ENCODE peak calls at places on chromosomes 16 and 17, in seven cellular contexts. W is transverse colon, F is K562, J is HCT116, D is sigmoid colon, C is GM23338, T is SK-N-SH. P is an unnamed sample. For H3K4me1, the result is how much of the 10 kb centered on the place peaks cover.

GRCh38 chr17:10616502-10617119 is 40.5 kb downstream of the MYH3 start:
- DNase-seq in W (peak), J (peak), D (peak), C (peak), T (peak), F (peak), P (peak)

GRCh38 chr17:49404371-49404770 is 10.3 kb downstream of the PHB1 start:
- DNase-seq in T (no peak), D (peak), W (no peak), F (no peak), J (no peak), C (no peak), P (no peak)

GRCh38 chr17:45413498-45413923 is 19.2 kb downstream of the ARHGAP27 start:
- DNase-seq in F (no peak), C (no peak), D (peak), J (no peak), W (peak), T (no peak), P (no peak)

GRCh38 chr16:58651965-58652348 is 22.3 kb upstream of the CNOT1 start:
- DNase-seq in C (no peak), D (no peak), W (no peak), J (no peak), T (no peak), F (no peak), P (no peak)

GRCh38 chr16:35746281-35746962 is 2287.0 kb downstream of the TP53TG3F start:
- DNase-seq in T (no peak), J (no peak), D (no peak), C (no peak), W (no peak), F (no peak), P (no peak)

GRCh38 chr16:8683640-8684039 is 9.2 kb downstream of the ABAT start:
- DNase-seq in W (no peak), F (no peak), D (no peak), J (no peak), C (no peak), T (no peak), P (no peak)

GRCh38 chr16:53775821-53776431 is 72.0 kb downstream of the FTO start:
- DNase-seq in F (no peak), T (no peak), J (no peak), W (peak), D (no peak), C (peak), P (no peak)

GRCh38 chr17:64354824-64355535 is 35.7 kb downstream of the PECAM1 start:
- DNase-seq in D (no peak), C (no peak), F (no peak), T (no peak), J (no peak), W (no peak), P (no peak)

GRCh38 chr17:28598799-28599310 is at the start of gene SPAG5:
- DNase-seq in W (peak), F (peak), J (peak), D (peak), T (peak), C (peak), P (peak)

GRCh38 chr17:73533801-73534574 is 110.3 kb downstream of the SDK2 start:
- DNase-seq in F (no peak), T (no peak), W (no peak), C (no peak), J (no peak), D (no peak), P (no peak)

GRCh38 chr16:70675851-70676513 is 9.9 kb downstream of the MTSS2 start:
- DNase-seq in D (peak), C (no peak), T (peak), F (no peak), W (no peak), J (no peak), P (no peak)

GRCh38 chr17:64281962-64282752 is 19.1 kb upstream of the TEX2 start:
- DNase-seq in C (peak), F (peak), D (peak), T (peak), W (peak), J (peak), P (no peak)

GRCh38 chr16:67719778-67720144 is 645 bp upstream of the GFOD2 start:
- DNase-seq in J (no peak), F (peak), C (peak), W (peak), T (peak), D (no peak), P (no peak)

GRCh38 chr16:84175351-84176081 is 11.3 kb downstream of the TAF1C start:
- DNase-seq in F (peak), C (peak), W (peak), D (no peak), T (peak), J (no peak), P (peak)

GRCh38 chr16:26598061-26598460 is 468.7 kb upstream of the C16orf82 start:
- DNase-seq in W (no peak), C (no peak), J (peak), F (peak), D (no peak), T (no peak), P (peak)

GRCh38 chr17:76562734-76563148 is 22.9 kb downstream of the PRCD start:
- DNase-seq in C (no peak), F (peak), T (peak), W (no peak), D (no peak), J (no peak), P (no peak)
- TF ChIP-seq POLR2AphosphoS5 in C (no peak), F (no peak), T (peak), W (no peak), D (no peak), J (no peak), P (peak)

GRCh38 chr17:79033741-79034501 is 10.0 kb downstream of the C1QTNF1 start:
- DNase-seq in C (no peak), W (no peak), F (no peak), J (no peak), D (peak), T (peak), P (no peak)
- H3K4me1 ChIP-seq in C (under half), W (under half), F (under half), J (under half), D (under half), T (under half), P (under half)

GRCh38 chr17:69907081-69907847 is 167.8 kb upstream of the KCNJ16 start:
- DNase-seq in F (no peak), T (no peak), W (no peak), D (no peak), C (no peak), J (no peak), P (no peak)
- TF ChIP-seq POLR2AphosphoS5 in F (no peak), T (no peak), W (no peak), D (no peak), C (no peak), J (no peak), P (no peak)

DNA sequence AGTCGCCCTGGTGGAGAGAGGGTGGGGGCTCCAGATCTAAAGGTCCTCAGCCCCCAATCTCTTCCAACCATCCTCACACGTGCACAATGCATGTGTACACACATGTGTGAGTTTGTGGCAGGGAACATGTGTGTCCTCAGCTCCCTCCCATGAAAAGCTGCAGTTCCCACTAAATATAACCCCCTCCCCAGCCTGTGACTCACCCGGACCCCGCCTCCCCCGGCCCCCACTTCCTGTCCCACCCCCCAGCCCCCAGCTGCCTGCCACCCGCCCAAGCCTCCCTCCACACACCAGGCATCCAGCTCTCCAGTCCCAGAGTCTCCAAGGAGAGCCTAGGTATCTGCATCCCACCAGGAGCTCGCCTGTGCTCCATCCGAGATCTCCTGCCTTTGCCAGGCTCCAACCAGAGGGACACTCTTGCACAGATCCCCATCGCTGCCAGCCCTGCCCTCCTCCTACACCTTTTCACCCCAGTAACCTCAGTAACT is 3.9 kb downstream of the DLG4 start:
- DNase-seq in W (no peak), J (no peak), D (no peak), T (peak), F (no peak), C (peak), P (no peak)
- H3K4me1 ChIP-seq in W (half or more), J (half or more), D (half or more), T (under half), F (under half), C (under half), P (under half)